ENCODE peak calls at places on chromosomes 12 and 14, in four cellular contexts. V, G, M and U are unnamed samples.

GRCh38 chr12:1929241-1929984 is 11.0 kb upstream of the CACNA2D4 start:
- DNase-seq in V (no peak), G (no peak), M (no peak), U (no peak)

GRCh38 chr12:124667671-124668337 is 100.4 kb upstream of the NCOR2 start:
- DNase-seq in V (no peak), G (no peak), M (no peak), U (no peak)

GRCh38 chr14:64444984-64445845 is 20.1 kb upstream of the AKAP5 start:
- DNase-seq in M (peak), V (no peak), G (peak), U (no peak)

GRCh38 chr12:90816353-90817089 is 138.5 kb downstream of the CCER1 start:
- DNase-seq in G (peak), M (no peak), V (no peak), U (no peak)

GRCh38 chr12:2955888-2956287 is 3.3 kb upstream of the TEAD4 start:
- DNase-seq in G (no peak), M (no peak), V (no peak), U (no peak)

GRCh38 chr14:102603293-102603907 is 11.0 kb downstream of the RCOR1 start:
- DNase-seq in M (no peak), G (no peak), V (no peak), U (no peak)

GRCh38 chr14:23252006-23252405 is 14.3 kb downstream of the RNF212B start:
- DNase-seq in G (no peak), V (no peak), M (no peak), U (no peak)

GRCh38 chr12:117388865-117389508 is 27.6 kb upstream of the NOS1 start:
- DNase-seq in V (no peak), M (no peak), G (no peak), U (no peak)

GRCh38 chr14:105375635-105376057 is 22.7 kb upstream of the TEX22 start:
- DNase-seq in V (no peak), G (no peak), M (peak), U (peak)

GRCh38 chr12:67773896-67774295 is 125.4 kb downstream of the DYRK2 start:
- DNase-seq in M (no peak), V (no peak), G (no peak), U (no peak)

GRCh38 chr14:103711516-103712431 is 3.5 kb downstream of the XRCC3 start:
- DNase-seq in V (no peak), M (no peak), G (peak), U (no peak)